ENCODE peak calls at places on chromosomes 11 and 22, in five cellular contexts. W is Daoy; M is K562; O is NCI-H524; N is stimulated activated CD4-positive, alpha-beta T cell treated with anti-CD3 and anti-CD28 coated beads, Interleukin-4, amount 100 ng/mL, for 24 hours. Z is an unnamed sample.

GRCh38 chr11:1337647-1338007 is 28.2 kb upstream of the TOLLIP start:
- DNase-seq in W (no peak), M (no peak), O (no peak), N (no peak), Z (no peak)

GRCh38 chr11:78465169-78465942 is 47.7 kb upstream of the GAB2 start:
- DNase-seq in W (no peak), M (no peak), O (no peak), N (peak), Z (no peak)

GRCh38 chr11:63888170-63889086 is 28.5 kb downstream of the RCOR2 start:
- DNase-seq in W (peak), M (peak), O (no peak), N (peak), Z (peak)

GRCh38 chr11:70105369-70105754 is 27.2 kb downstream of the ANO1 start:
- DNase-seq in W (no peak), M (no peak), O (no peak), N (no peak), Z (no peak)

GRCh38 chr11:42890773-42891172 is 421.0 kb upstream of the API5 start:
- DNase-seq in W (no peak), M (no peak), O (peak), N (no peak), Z (no peak)

GRCh38 chr11:111676878-111677585 is 74.8 kb downstream of the SIK2 start:
- DNase-seq in W (peak), M (no peak), O (no peak), N (no peak), Z (no peak)

GRCh38 chr22:48456449-48456848 is 1371.2 kb downstream of the BRD1 start:
- DNase-seq in W (no peak), M (no peak), O (no peak), N (no peak), Z (no peak)

GRCh38 chr11:46643531-46643930 is 26.2 kb downstream of the ATG13 start:
- DNase-seq in W (no peak), M (no peak), O (no peak), N (no peak), Z (no peak)

GRCh38 chr22:46748948-46749681 is 11.1 kb upstream of the CERK start:
- DNase-seq in W (peak), M (no peak), O (no peak), N (peak), Z (peak)

GRCh38 chr11:65027213-65028067 is at the start of gene SNX15:
- DNase-seq in W (peak), M (peak), O (peak), N (peak), Z (peak)

GRCh38 chr11:125942276-125942611 is 3.6 kb upstream of the VSIG10L2 start:
- DNase-seq in W (no peak), M (no peak), O (no peak), N (no peak), Z (no peak)

GRCh38 chr11:67440229-67441081 is 2.8 kb downstream of the CORO1B start:
- DNase-seq in W (no peak), M (no peak), O (no peak), N (no peak), Z (no peak)

GRCh38 chr11:45265963-45266692 is 20.0 kb downstream of the SYT13 start:
- DNase-seq in W (no peak), M (no peak), O (no peak), N (no peak), Z (no peak)

GRCh38 chr11:36464720-36465119 is 45.4 kb downstream of the TRAF6 start:
- DNase-seq in W (no peak), M (no peak), O (no peak), N (no peak), Z (no peak)

GRCh38 chr11:10454902-10455631 is at the start of gene AMPD3:
- DNase-seq in W (peak), M (peak), O (peak), N (peak), Z (peak)

GRCh38 chr11:57499413-57499982 is 16.0 kb downstream of the SLC43A1 start:
- DNase-seq in W (peak), M (peak), O (peak), N (no peak), Z (peak)

GRCh38 chr22:40855104-40855959 is 1.1 kb downstream of the ST13 start:
- DNase-seq in W (peak), M (no peak), O (peak), N (peak), Z (peak)

Z was measured in MG63.